ENCODE peak calls at places on chromosome 4, in six cellular contexts. I is right lobe of liver, S is GM13976, B is A549, O is astrocyte of the cerebellum, Q is astrocyte. D is an unnamed sample.

GRCh38 chr4:87717276-87718031 is 67.4 kb downstream of the DMP1 start:
- DNase-seq in O (no peak), B (no peak), Q (no peak), S (no peak), I (no peak), D (no peak)

GRCh38 chr4:150381026-150381425 is 200.9 kb upstream of the MAB21L2 start:
- DNase-seq in B (no peak), I (no peak), S (no peak), Q (peak), O (no peak), D (no peak)

GRCh38 chr4:107036602-107037151 is 564 bp upstream of the DKK2 start:
- DNase-seq in O (no peak), B (no peak), I (no peak), S (peak), Q (no peak), D (peak)

GRCh38 chr4:78018271-78019049 is 38.7 kb upstream of the FRAS1 start:
- DNase-seq in I (no peak), Q (no peak), S (no peak), O (no peak), B (no peak), D (no peak)

GRCh38 chr4:144903953-144904711 is 193.9 kb downstream of the ANAPC10 start:
- DNase-seq in B (no peak), S (no peak), I (no peak), Q (peak), O (peak), D (no peak)

GRCh38 chr4:164904336-164904735 is 27.4 kb downstream of the APELA start:
- DNase-seq in I (no peak), O (no peak), Q (no peak), S (no peak), B (no peak), D (no peak)

GRCh38 chr4:90441770-90442169 is 314.6 kb downstream of the CCSER1 start:
- DNase-seq in O (no peak), I (no peak), S (no peak), B (no peak), Q (no peak), D (no peak)

GRCh38 chr4:113846433-113846832 is 84.9 kb upstream of the CAMK2D start:
- DNase-seq in B (no peak), I (no peak), Q (no peak), O (no peak), S (no peak), D (no peak)

GRCh38 chr4:89829470-89830138 is 7.4 kb downstream of the SNCA start:
- DNase-seq in O (no peak), I (no peak), B (no peak), S (peak), Q (peak), D (peak)

GRCh38 chr4:168710353-168710946 is 213.6 kb downstream of the PALLD start:
- DNase-seq in Q (peak), B (peak), I (no peak), S (no peak), O (peak), D (no peak)

GRCh38 chr4:126081336-126081735 is 766.6 kb downstream of the FAT4 start:
- DNase-seq in B (no peak), S (no peak), O (no peak), I (no peak), Q (no peak), D (no peak)

GRCh38 chr4:78784255-78784654 is 8.1 kb downstream of the BMP2K start:
- DNase-seq in O (peak), I (no peak), S (no peak), B (no peak), Q (peak), D (no peak)

GRCh38 chr4:143337600-143338287 is 1.1 kb downstream of the GAB1 start:
- DNase-seq in I (peak), O (peak), B (peak), S (no peak), Q (peak), D (peak)

DNA sequence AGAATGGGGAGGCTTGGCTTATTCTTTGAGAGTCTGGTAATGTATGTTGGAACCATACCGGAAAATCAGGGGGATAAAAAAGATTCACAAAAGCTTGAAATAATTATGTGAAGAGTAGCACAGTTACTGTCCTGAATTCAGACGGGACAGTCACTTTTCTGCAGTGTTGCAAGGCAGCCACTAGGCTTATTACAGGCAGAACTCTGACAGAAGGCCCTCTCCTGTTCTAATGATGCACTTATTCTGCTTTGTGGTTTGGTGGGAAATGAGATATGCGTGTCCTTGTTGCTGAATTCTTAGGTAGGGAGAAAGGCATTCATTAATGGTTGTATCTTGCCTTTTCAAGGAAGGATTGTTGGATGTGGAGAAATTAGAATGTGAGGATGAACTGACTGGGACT is 37.2 kb downstream of the GUCY1B1 start:
- DNase-seq in I (no peak), S (no peak), Q (peak), O (peak), B (peak), D (no peak)
- TF ChIP-seq CTCF in I (peak), S (no peak), Q (peak), O (peak), B (no peak), D (peak)

GRCh38 chr4:3674479-3674851 is 91.7 kb upstream of the ADRA2C start:
- DNase-seq in O (no peak), B (no peak), Q (no peak), I (no peak), S (no peak), D (no peak)

GRCh38 chr4:3676196-3676595 is 90.0 kb upstream of the ADRA2C start:
- DNase-seq in Q (no peak), O (no peak), B (no peak), I (no peak), S (no peak), D (no peak)

GRCh38 chr4:3676907-3677495 is 89.2 kb upstream of the ADRA2C start:
- DNase-seq in I (no peak), B (no peak), S (no peak), Q (no peak), O (no peak), D (no peak)

GRCh38 chr4:3673716-3674478 is 92.3 kb upstream of the ADRA2C start:
- DNase-seq in Q (no peak), I (no peak), O (no peak), S (no peak), B (no peak), D (no peak)

GRCh38 chr4:3675251-3676115 is 90.7 kb upstream of the ADRA2C start:
- DNase-seq in B (peak), S (no peak), O (no peak), Q (no peak), I (no peak), D (no peak)
- TF ChIP-seq CTCF in B (no peak), S (no peak), O (no peak), Q (no peak), I (no peak), D (no peak)

DNA sequence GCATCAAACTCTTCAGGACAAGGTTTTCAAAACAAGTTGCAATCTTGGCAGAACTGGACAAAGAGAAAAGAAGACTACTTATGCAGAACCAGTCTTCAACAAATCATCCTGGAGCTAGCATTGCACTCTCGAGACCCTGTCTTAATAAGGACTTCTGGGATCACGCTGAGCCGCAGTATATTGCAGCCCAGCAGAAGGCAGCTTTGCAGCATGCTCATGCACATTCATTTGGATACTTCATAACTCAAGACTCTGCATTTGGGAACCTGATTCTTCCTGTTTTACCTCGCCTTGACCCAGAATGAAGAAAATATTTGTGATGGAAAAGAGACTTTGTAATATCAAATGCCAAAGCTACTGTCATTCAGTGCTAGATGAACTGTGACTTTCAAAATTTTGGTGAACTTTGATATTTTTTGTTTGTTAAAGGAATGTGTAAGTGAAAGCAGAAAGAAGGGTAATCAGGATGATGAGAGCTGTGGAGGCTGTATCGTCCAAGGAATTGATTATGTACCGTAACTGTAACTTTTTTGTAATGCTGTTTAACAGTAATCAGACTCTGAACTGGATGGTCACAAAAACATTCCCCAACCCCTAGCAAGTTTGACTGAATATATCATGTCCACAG is 27.2 kb downstream of the HSPA4L start:
- DNase-seq in I (no peak), S (no peak), B (peak), Q (peak), O (no peak), D (peak)
- TF ChIP-seq CTCF in I (no peak), S (no peak), B (no peak), Q (no peak), O (peak), D (no peak)

DNA sequence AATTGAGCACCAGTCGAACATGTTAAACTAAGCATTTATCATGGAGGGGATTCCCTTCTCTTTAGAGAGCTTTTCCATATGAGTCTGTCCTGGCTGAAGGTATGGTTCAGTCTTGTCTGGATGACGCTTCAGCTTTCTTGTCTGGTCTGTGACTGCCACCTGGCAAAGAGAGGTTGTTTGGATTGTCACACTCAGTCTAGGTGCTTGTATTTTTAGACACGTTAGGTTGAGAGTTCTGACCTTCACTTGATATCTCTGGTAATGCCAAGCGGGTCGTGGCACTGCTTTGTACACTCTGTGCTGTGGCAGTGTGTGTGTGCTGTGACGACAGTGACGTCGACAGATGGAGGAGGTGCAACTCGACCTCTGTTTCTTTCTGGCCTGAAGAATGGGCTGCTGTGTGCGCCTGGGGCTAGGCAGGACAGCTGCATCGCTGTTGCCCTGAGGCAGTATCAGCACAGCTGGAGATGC is 12.6 kb downstream of the NOCT start:
- DNase-seq in S (no peak), B (no peak), O (no peak), I (peak), Q (no peak), D (no peak)
- TF ChIP-seq CTCF in S (no peak), B (no peak), O (no peak), I (no peak), Q (no peak), D (no peak)

GRCh38 chr4:94352996-94353395 is 10.4 kb upstream of the HPGDS start:
- DNase-seq in O (no peak), B (no peak), I (no peak), Q (no peak), S (no peak), D (no peak)

GRCh38 chr4:94357624-94358023 is 15.0 kb upstream of the HPGDS start:
- DNase-seq in S (no peak), O (no peak), I (no peak), B (no peak), Q (no peak), D (no peak)

GRCh38 chr4:94354474-94354896 is 11.8 kb upstream of the HPGDS start:
- DNase-seq in Q (no peak), O (no peak), I (no peak), B (no peak), S (no peak), D (peak)

GRCh38 chr4:94358101-94358500 is 15.5 kb upstream of the HPGDS start:
- DNase-seq in I (no peak), O (no peak), Q (no peak), S (no peak), B (no peak), D (no peak)

GRCh38 chr4:94356444-94356843 is 13.8 kb upstream of the HPGDS start:
- DNase-seq in Q (no peak), S (no peak), O (no peak), I (no peak), B (no peak), D (no peak)
- TF ChIP-seq CTCF in Q (no peak), S (no peak), O (no peak), I (no peak), B (no peak), D (no peak)

GRCh38 chr4:187993827-187994226 is 1.7 kb upstream of the ZFP42 start:
- DNase-seq in I (no peak), Q (no peak), S (no peak), O (no peak), B (peak), D (peak)
- TF ChIP-seq CTCF in I (no peak), Q (no peak), S (no peak), O (no peak), B (no peak), D (peak)

D was measured in endothelial cell.